ENCODE peak calls at places on chromosomes 13 and 19, in ten cellular contexts. G is tibial nerve, W is hepatocyte, Z is endodermal cell, U is uterus, L is pancreas, E is aorta, R is IMR-90, H is A673, I is ovary. Q is an unnamed sample. For H3K4me1, the result is how much of the 10 kb centered on the place peaks cover.

GRCh38 chr13:106595623-106596022 is 27.7 kb upstream of the ARGLU1 start:
- DNase-seq in G (no peak), W (no peak), Z (no peak), U (peak), L (no peak), E (no peak), R (no peak), H (no peak), I (peak), Q (peak)

GRCh38 chr19:47032171-47032811 is 12.7 kb downstream of the NPAS1 start:
- DNase-seq in G (no peak), W (peak), Z (peak), U (no peak), L (peak), E (no peak), R (no peak), H (no peak), I (no peak), Q (no peak)

GRCh38 chr13:30725331-30726085 is 9.8 kb upstream of the ALOX5AP start:
- DNase-seq in G (no peak), W (no peak), Z (peak), U (no peak), L (no peak), E (no peak), R (peak), H (no peak), I (no peak), Q (no peak)

GRCh38 chr13:30038884-30039283 is 188.5 kb upstream of the UBL3 start:
- DNase-seq in G (no peak), W (no peak), Z (peak), U (peak), L (no peak), E (no peak), R (peak), H (peak), I (no peak), Q (no peak)

GRCh38 chr19:40279761-40280607 is 5.2 kb downstream of the AKT2 start:
- DNase-seq in G (no peak), W (peak), Z (no peak), U (no peak), L (no peak), E (no peak), R (no peak), H (no peak), I (no peak), Q (no peak)

GRCh38 chr19:53696951-53697350 is 65.2 kb downstream of the DPRX start:
- DNase-seq in G (no peak), W (no peak), Z (peak), U (no peak), L (no peak), E (no peak), R (no peak), H (no peak), I (no peak), Q (no peak)

GRCh38 chr13:85798999-85799646 is at the start of gene SLITRK6:
- DNase-seq in G (no peak), W (peak), Z (peak), U (no peak), L (no peak), E (no peak), R (peak), H (peak), I (no peak), Q (no peak)

GRCh38 chr13:25292301-25292700 is 5.0 kb upstream of the MTMR6 start:
- DNase-seq in G (no peak), W (no peak), Z (no peak), U (no peak), L (no peak), E (peak), R (peak), H (peak), I (no peak), Q (no peak)

GRCh38 chr13:69857188-69857821 is 250.3 kb upstream of the ATXN8OS start:
- DNase-seq in G (no peak), W (peak), Z (no peak), U (no peak), L (no peak), E (no peak), R (peak), H (peak), I (no peak), Q (no peak)

GRCh38 chr19:13153627-13154240 is 3.5 kb downstream of the IER2 start:
- DNase-seq in G (no peak), W (peak), Z (no peak), U (peak), L (peak), E (peak), R (no peak), H (no peak), I (peak), Q (no peak)

GRCh38 chr13:43272866-43273265 is 249.5 kb downstream of the DNAJC15 start:
- DNase-seq in G (no peak), W (no peak), Z (peak), U (no peak), L (no peak), E (no peak), R (no peak), H (no peak), I (no peak), Q (no peak)

GRCh38 chr19:17706750-17707181 is 12.5 kb upstream of the MAP1S start:
- DNase-seq in G (no peak), W (no peak), Z (peak), U (no peak), L (peak), E (no peak), R (peak), H (peak), I (no peak), Q (no peak)

GRCh38 chr19:29552454-29553280 is 26.9 kb downstream of the VSTM2B start:
- DNase-seq in G (no peak), W (no peak), Z (peak), U (no peak), L (no peak), E (no peak), R (no peak), H (no peak), I (no peak), Q (no peak)

GRCh38 chr13:75180805-75181455 is 301.0 kb downstream of the TBC1D4 start:
- DNase-seq in G (no peak), W (no peak), Z (no peak), U (no peak), L (no peak), E (no peak), R (peak), H (no peak), I (no peak), Q (no peak)

GRCh38 chr13:31967155-31967554 is 64.4 kb upstream of the FRY start:
- DNase-seq in G (no peak), W (no peak), Z (no peak), U (no peak), L (no peak), E (no peak), R (no peak), H (no peak), I (no peak), Q (no peak)

GRCh38 chr13:104466016-104466415 is 1399.8 kb upstream of the SLC10A2 start:
- DNase-seq in G (no peak), W (no peak), Z (no peak), U (no peak), L (no peak), E (no peak), R (no peak), H (no peak), I (no peak), Q (no peak)

GRCh38 chr19:795691-796581 is 1.3 kb upstream of the PTBP1 start:
- DNase-seq in G (no peak), W (no peak), Z (no peak), U (peak), L (peak), E (peak), R (no peak), H (no peak), I (no peak), Q (no peak)

GRCh38 chr19:44164327-44164672 is 600 bp upstream of the ZNF226 start:
- DNase-seq in G (no peak), W (no peak), Z (no peak), U (no peak), L (no peak), E (no peak), R (no peak), H (no peak), I (no peak), Q (no peak)

GRCh38 chr19:39514840-39515550 is at the start of gene SELENOV:
- DNase-seq in G (no peak), W (peak), Z (peak), U (no peak), L (no peak), E (peak), R (no peak), H (no peak), I (no peak), Q (no peak)

GRCh38 chr13:27968316-27969072 is 621 bp downstream of the CDX2 start:
- DNase-seq in G (no peak), W (no peak), Z (peak), U (no peak), L (peak), E (no peak), R (no peak), H (no peak), I (no peak), Q (no peak)

GRCh38 chr19:31000913-31001312 is 348.3 kb downstream of the TSHZ3 start:
- DNase-seq in G (no peak), W (no peak), Z (no peak), U (no peak), L (no peak), E (no peak), R (no peak), H (no peak), I (no peak), Q (no peak)

GRCh38 chr13:49563513-49563912 is 21.8 kb downstream of the RCBTB1 start:
- DNase-seq in G (no peak), W (peak), Z (no peak), U (no peak), L (no peak), E (no peak), R (peak), H (peak), I (no peak), Q (no peak)

GRCh38 chr19:7230826-7231225 is 63.4 kb downstream of the INSR start:
- DNase-seq in G (no peak), W (no peak), Z (no peak), U (peak), L (peak), E (peak), R (no peak), H (no peak), I (peak), Q (peak)

GRCh38 chr19:34432797-34433196 is 4.6 kb downstream of the UBA2 start:
- DNase-seq in G (peak), W (no peak), Z (peak), U (peak), L (no peak), E (peak), R (no peak), H (no peak), I (peak), Q (peak)

GRCh38 chr19:39052243-39052746 is 19.9 kb upstream of the FBXO27 start:
- DNase-seq in G (peak), W (peak), Z (peak), U (peak), L (peak), E (peak), R (peak), H (peak), I (peak), Q (peak)

GRCh38 chr19:2149980-2150793 is 1.2 kb downstream of the AP3D1 start:
- DNase-seq in G (no peak), W (no peak), Z (no peak), U (no peak), L (peak), E (no peak), R (peak), H (no peak), I (no peak), Q (no peak)

GRCh38 chr19:29505034-29505824 is 20.6 kb upstream of the VSTM2B start:
- DNase-seq in G (no peak), W (no peak), Z (no peak), U (no peak), L (no peak), E (no peak), R (no peak), H (no peak), I (no peak), Q (no peak)

GRCh38 chr19:41753159-41753558 is 2.2 kb upstream of the CEACAM6 start:
- DNase-seq in G (no peak), W (peak), Z (peak), U (no peak), L (peak), E (peak), R (no peak), H (peak), I (no peak), Q (peak)

GRCh38 chr13:41053384-41053826 is 7.9 kb upstream of the WBP4 start:
- DNase-seq in G (no peak), W (no peak), Z (no peak), U (no peak), L (no peak), E (no peak), R (peak), H (no peak), I (no peak), Q (no peak)

GRCh38 chr13:109146912-109147624 is 517.7 kb downstream of the MYO16 start:
- DNase-seq in G (no peak), W (no peak), Z (no peak), U (no peak), L (no peak), E (no peak), R (peak), H (peak), I (no peak), Q (no peak)

GRCh38 chr13:31920301-31920818 is 111.2 kb upstream of the FRY start:
- DNase-seq in G (no peak), W (no peak), Z (no peak), U (no peak), L (no peak), E (no peak), R (no peak), H (no peak), I (no peak), Q (no peak)

GRCh38 chr19:17183858-17184271 is 31.3 kb upstream of the USE1 start:
- DNase-seq in G (no peak), W (no peak), Z (no peak), U (no peak), L (no peak), E (no peak), R (no peak), H (no peak), I (no peak), Q (no peak)

DNA sequence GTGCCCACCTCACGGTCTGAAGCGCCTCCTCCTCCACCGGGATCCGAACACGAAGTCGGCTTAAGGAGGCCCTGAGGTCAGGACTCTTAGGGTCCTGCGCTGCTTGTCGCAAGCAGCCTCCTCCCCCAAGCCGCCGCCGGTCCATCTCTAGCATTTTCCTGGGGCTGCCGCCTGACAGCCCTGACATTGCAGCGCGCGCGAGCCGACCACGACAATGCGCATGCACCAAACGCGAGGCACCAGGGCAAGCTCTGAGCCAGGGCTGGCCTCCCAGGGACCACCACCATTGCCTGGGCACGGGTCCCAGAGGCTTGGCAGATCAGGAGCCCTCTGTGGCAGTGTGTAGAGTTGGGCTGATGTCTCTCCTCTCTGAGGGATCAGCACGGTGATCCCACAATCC is 63.8 kb upstream of the ZNF420 start:
- DNase-seq in G (no peak), W (no peak), Z (no peak), U (no peak), L (no peak), E (no peak), R (no peak), H (no peak), I (no peak), Q (no peak)
- H3K4me1 ChIP-seq in G (under half), W (under half), Z (under half), U (under half), L (under half), E (under half), R (under half), H (under half), I (under half), Q (under half)

GRCh38 chr19:8340341-8341096 is 2.5 kb downstream of the KANK3 start:
- DNase-seq in G (no peak), W (no peak), Z (peak), U (peak), L (peak), E (no peak), R (no peak), H (no peak), I (peak), Q (peak)
- H3K4me1 ChIP-seq in G (under half), W (under half), Z (under half), U (under half), L (under half), E (under half), R (under half), H (under half), I (under half), Q (half or more)

GRCh38 chr13:110911880-110912279 is 3.0 kb downstream of the ANKRD10 start:
- DNase-seq in G (no peak), W (no peak), Z (no peak), U (no peak), L (no peak), E (no peak), R (peak), H (no peak), I (no peak), Q (no peak)
- H3K4me1 ChIP-seq in G (half or more), W (under half), Z (under half), U (under half), L (under half), E (under half), R (under half), H (under half), I (under half), Q (half or more)

DNA sequence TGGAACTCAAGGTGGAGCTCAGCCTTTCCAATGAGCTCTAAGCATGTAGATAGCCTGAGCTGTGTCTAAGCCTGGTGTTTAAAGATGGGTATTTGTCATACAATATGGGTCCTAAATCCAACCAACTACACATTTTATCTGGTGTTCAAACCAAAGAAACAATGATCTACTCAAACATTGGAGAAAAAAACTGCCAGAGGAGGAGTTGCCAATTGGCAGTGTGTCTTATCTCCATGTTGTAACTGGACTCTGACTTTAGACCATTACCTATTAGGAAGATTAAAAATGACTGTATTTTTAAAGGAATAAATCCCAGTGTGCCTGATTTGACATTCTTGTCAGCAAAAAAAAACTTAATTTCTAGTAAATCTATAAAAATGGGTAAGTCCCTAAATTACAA is 96.3 kb downstream of the COG6 start:
- DNase-seq in G (no peak), W (no peak), Z (no peak), U (no peak), L (no peak), E (no peak), R (no peak), H (no peak), I (no peak), Q (no peak)
- H3K4me1 ChIP-seq in G (under half), W (under half), Z (under half), U (under half), L (under half), E (under half), R (under half), H (under half), I (under half), Q (under half)

GRCh38 chr13:114128624-114129522 is 3.5 kb downstream of the RASA3 start:
- DNase-seq in G (peak), W (no peak), Z (no peak), U (peak), L (peak), E (peak), R (peak), H (peak), I (no peak), Q (peak)

GRCh38 chr13:114129649-114130062 is 2.8 kb downstream of the RASA3 start:
- DNase-seq in G (no peak), W (no peak), Z (no peak), U (no peak), L (no peak), E (no peak), R (no peak), H (no peak), I (no peak), Q (no peak)

GRCh38 chr13:114128348-114128623 is 4.1 kb downstream of the RASA3 start:
- DNase-seq in G (no peak), W (no peak), Z (no peak), U (no peak), L (peak), E (no peak), R (no peak), H (no peak), I (no peak), Q (no peak)

GRCh38 chr13:114126789-114127472 is 5.5 kb downstream of the RASA3 start:
- DNase-seq in G (no peak), W (no peak), Z (no peak), U (no peak), L (peak), E (peak), R (no peak), H (no peak), I (no peak), Q (no peak)

DNA sequence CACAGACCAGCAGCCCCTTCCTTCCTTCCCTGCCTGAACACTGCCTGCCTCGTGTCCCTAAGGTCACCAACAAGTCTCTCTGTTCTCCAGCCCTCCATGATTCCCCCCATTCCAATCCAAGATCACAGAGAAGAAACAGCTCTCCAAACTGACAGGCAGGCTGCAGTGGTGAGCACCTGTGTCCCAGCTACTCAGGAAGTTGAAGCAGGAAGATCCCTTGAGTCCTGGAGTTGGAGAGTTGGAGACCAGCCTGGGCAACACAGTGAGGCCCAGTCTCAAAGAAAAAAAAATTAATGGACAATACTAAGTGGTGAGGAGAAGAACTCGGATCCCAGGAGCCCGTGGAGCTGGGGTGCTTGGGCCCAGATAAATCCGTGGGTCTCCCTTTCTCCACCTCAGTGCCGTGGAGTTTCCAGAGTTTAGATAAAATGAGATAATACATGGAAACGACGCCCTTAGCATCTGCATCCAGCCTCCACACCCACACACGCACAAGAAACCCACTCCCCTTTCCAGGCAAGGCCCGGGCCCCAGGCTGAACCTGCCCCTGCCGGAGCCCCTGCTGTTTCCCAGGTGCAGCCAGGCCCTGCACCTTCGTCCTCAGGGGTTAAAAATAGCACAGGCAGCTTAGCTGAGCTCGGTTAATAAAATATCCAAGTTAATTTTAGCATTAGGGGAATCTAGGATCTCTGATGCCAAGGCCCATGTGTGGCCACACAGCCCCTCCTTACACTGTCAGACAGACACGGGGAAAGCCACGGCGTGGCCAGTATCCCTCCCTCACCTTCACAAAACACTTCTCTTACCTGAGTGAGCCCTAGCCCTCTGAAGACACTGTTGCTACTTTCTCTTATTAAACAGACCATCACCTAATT is 4.7 kb downstream of the RASA3 start:
- DNase-seq in G (no peak), W (no peak), Z (no peak), U (no peak), L (peak), E (peak), R (no peak), H (no peak), I (no peak), Q (no peak)
- H3K4me1 ChIP-seq in G (under half), W (under half), Z (under half), U (under half), L (under half), E (under half), R (under half), H (under half), I (under half), Q (half or more)

GRCh38 chr13:58744686-58745085 is 1113.1 kb downstream of the PCDH17 start:
- DNase-seq in G (no peak), W (no peak), Z (no peak), U (no peak), L (no peak), E (no peak), R (no peak), H (no peak), I (no peak), Q (no peak)
- H3K4me1 ChIP-seq in G (under half), W (under half), Z (under half), U (under half), L (under half), E (under half), R (under half), H (under half), I (under half), Q (under half)

GRCh38 chr19:10104665-10105221 is 1.4 kb upstream of the PPAN start:
- DNase-seq in G (no peak), W (no peak), Z (no peak), U (no peak), L (no peak), E (no peak), R (no peak), H (no peak), I (no peak), Q (no peak)
- H3K4me1 ChIP-seq in G (under half), W (under half), Z (under half), U (under half), L (under half), E (under half), R (under half), H (under half), I (under half), Q (under half)

DNA sequence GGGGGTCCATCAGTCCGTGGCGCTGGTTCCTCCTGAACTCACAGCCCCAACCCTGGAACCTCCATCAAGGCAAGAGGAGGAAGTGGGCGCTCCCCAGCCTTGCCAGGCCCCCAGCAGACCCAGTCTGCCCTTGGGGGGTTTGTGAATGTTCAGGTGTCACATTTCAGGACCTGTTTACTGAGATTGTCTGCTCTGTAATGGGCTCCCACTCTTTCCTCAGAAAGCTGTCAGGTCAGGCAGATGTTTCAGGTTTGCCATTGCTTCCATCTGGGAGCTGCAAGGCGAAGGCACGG is 29.4 kb downstream of the TSSK6 start:
- DNase-seq in G (no peak), W (no peak), Z (no peak), U (no peak), L (peak), E (no peak), R (no peak), H (no peak), I (no peak), Q (no peak)
- H3K4me1 ChIP-seq in G (under half), W (half or more), Z (under half), U (under half), L (under half), E (under half), R (under half), H (under half), I (under half), Q (half or more)